ENCODE peak calls at places on chromosomes 13 and 19, in five cellular contexts. V is T-helper 1 cell; F is stimulated activated naive CD8-positive, alpha-beta T cell treated with anti-CD3 and anti-CD28 coated beads, Interleukin-15, Interleukin-2, amounts not matched to agents 100 U/mL and 50 U/mL, for 24 hours; R is OCI-LY7; L is activated CD4-positive, CD25-positive, alpha-beta regulatory T cell treated with anti-CD3 and anti-CD28 coated beads, Interleukin-2, amount 50 U/mL, for 16 hours. Z is an unnamed sample.
A peak's percentile ranks its signal among the peaks of the same experiment; 100 is the strongest.

GRCh38 chr13:110387451-110388140 is 80.5 kb downstream of the COL4A2 start:
- DNase-seq in F (no peak), L (no peak), V (no peak), R (no peak), Z (no peak)

GRCh38 chr19:51509823-51510660 is 8.4 kb upstream of the SIGLEC12 start:
- DNase-seq in R (no peak), F (no peak), V (no peak), L (no peak), Z (no peak)

GRCh38 chr13:31595568-31595967 is 143.8 kb upstream of the RXFP2 start:
- DNase-seq in R (no peak), F (no peak), L (no peak), V (no peak), Z (no peak)

GRCh38 chr19:50694815-50695145 is 24.8 kb downstream of the SHANK1 start:
- DNase-seq in L (no peak), F (no peak), V (no peak), R (no peak), Z (no peak)

GRCh38 chr19:24078688-24079087 is 8.3 kb upstream of the ZNF254 start:
- DNase-seq in R (no peak), V (no peak), L (no peak), F (no peak), Z (no peak)

GRCh38 chr19:51830263-51830662 is 35.3 kb downstream of the FPR3 start:
- DNase-seq in R (peak; percentile 5), F (no peak), L (no peak), V (no peak), Z (no peak)

GRCh38 chr19:51491586-51491985 is 10.0 kb downstream of the SIGLEC12 start:
- DNase-seq in V (no peak), F (no peak), R (no peak), L (no peak), Z (no peak)

GRCh38 chr13:87128006-87128405 is 543.2 kb upstream of the SLITRK5 start:
- DNase-seq in F (no peak), V (no peak), L (no peak), R (no peak), Z (no peak)

GRCh38 chr13:111005808-111006494 is 91.1 kb upstream of the ANKRD10 start:
- DNase-seq in R (no peak), F (no peak), L (no peak), V (no peak), Z (no peak)

GRCh38 chr19:4713384-4713951 is 10.2 kb downstream of the DPP9 start:
- DNase-seq in R (no peak), L (no peak), V (no peak), F (no peak), Z (no peak)

GRCh38 chr19:7579182-7579581 is 16.5 kb upstream of the CAMSAP3 start:
- DNase-seq in R (no peak), V (no peak), F (no peak), L (no peak), Z (no peak)

GRCh38 chr19:29517412-29517811 is 8.4 kb upstream of the VSTM2B start:
- DNase-seq in R (no peak), L (no peak), F (no peak), V (no peak), Z (no peak)

GRCh38 chr13:75440100-75440499 is 41.9 kb downstream of the TBC1D4 start:
- DNase-seq in F (no peak), V (no peak), L (no peak), R (no peak), Z (no peak)

GRCh38 chr19:55697069-55697440 is 22.0 kb downstream of the EPN1 start:
- DNase-seq in L (no peak), R (no peak), F (no peak), V (no peak), Z (no peak)

GRCh38 chr19:55486971-55487883 is 1.0 kb upstream of the SSC5D start:
- DNase-seq in L (no peak), R (no peak), V (no peak), F (peak; percentile 83), Z (peak; percentile 17)

GRCh38 chr19:45215391-45216191 is 29.6 kb downstream of the EXOC3L2 start:
- DNase-seq in V (no peak), R (no peak), L (no peak), F (no peak), Z (no peak)

GRCh38 chr19:46756544-46756888 is 10.3 kb upstream of the STRN4 start:
- DNase-seq in V (no peak), L (no peak), F (no peak), R (no peak), Z (no peak)

GRCh38 chr13:37089495-37089894 is 16.0 kb downstream of the CSNK1A1L start:
- DNase-seq in V (no peak), L (no peak), R (no peak), F (no peak), Z (no peak)

GRCh38 chr13:60837806-60838205 is 440.8 kb downstream of the TDRD3 start:
- DNase-seq in R (no peak), F (no peak), V (no peak), L (no peak), Z (no peak)

GRCh38 chr19:55766466-55766865 is 2.5 kb upstream of the RFPL4AL1 start:
- DNase-seq in V (no peak), R (no peak), F (no peak), L (no peak), Z (no peak)

GRCh38 chr19:1159864-1160595 is 14.0 kb downstream of the SBNO2 start:
- DNase-seq in R (no peak), F (no peak), V (no peak), L (no peak), Z (no peak)

GRCh38 chr19:7502552-7502951 is 13.4 kb upstream of the ZNF358 start:
- DNase-seq in L (no peak), R (no peak), V (no peak), F (no peak), Z (no peak)

GRCh38 chr13:77980592-77980991 is 62.0 kb upstream of the EDNRB start:
- DNase-seq in F (no peak), L (no peak), R (no peak), V (no peak), Z (no peak)

GRCh38 chr19:38685666-38686529 is 38.4 kb downstream of the ACTN4 start:
- DNase-seq in R (no peak), L (no peak), F (no peak), V (no peak), Z (no peak)

GRCh38 chr13:42107006-42107405 is 58.6 kb downstream of the DGKH start:
- DNase-seq in F (no peak), R (no peak), V (no peak), L (no peak), Z (no peak)

GRCh38 chr13:114038211-114038613 is 64.3 kb upstream of the C13orf46 start:
- DNase-seq in F (no peak), L (no peak), R (no peak), V (no peak), Z (no peak)

GRCh38 chr19:3852614-3853254 is 16.1 kb downstream of the ZFR2 start:
- DNase-seq in V (no peak), F (peak; percentile 13), R (peak; percentile 14), L (no peak), Z (peak; percentile 4)

GRCh38 chr13:40172878-40173277 is 493.6 kb downstream of the FOXO1 start:
- DNase-seq in V (no peak), L (no peak), R (no peak), F (no peak), Z (no peak)

GRCh38 chr19:47723573-47723923 is 10.3 kb downstream of the EHD2 start:
- DNase-seq in R (no peak), V (no peak), F (no peak), L (no peak), Z (no peak)

GRCh38 chr13:30362005-30362788 is 54.8 kb upstream of the KATNAL1 start:
- DNase-seq in L (no peak), F (no peak), R (no peak), V (no peak), Z (no peak)

GRCh38 chr19:52898101-52898500 is 666 bp upstream of the ZNF320 start:
- DNase-seq in R (no peak), F (no peak), L (no peak), V (no peak), Z (no peak)